ENCODE peak calls at places on chromosomes 2 and 18, in four cellular contexts. U is fibroblast of lung, I is heart right ventricle, H is dorsolateral prefrontal cortex. M is an unnamed sample.

GRCh38 chr2:144548532-144549191 is 28.7 kb upstream of the ZEB2 start:
- DNase-seq in U (no peak), H (no peak), I (no peak), M (no peak)

GRCh38 chr2:30293303-30293912 is 62.1 kb downstream of the LBH start:
- DNase-seq in I (no peak), H (no peak), U (peak), M (no peak)

GRCh38 chr2:185967335-185967734 is 228.7 kb downstream of the FSIP2 start:
- DNase-seq in I (no peak), U (no peak), H (no peak), M (no peak)

GRCh38 chr18:68083131-68083530 is 566.6 kb upstream of the DSEL start:
- DNase-seq in I (no peak), U (peak), H (no peak), M (no peak)

GRCh38 chr2:130727286-130727924 is 1.5 kb upstream of the GPR148 start:
- DNase-seq in I (peak), H (peak), U (peak), M (peak)

GRCh38 chr2:209614630-209615369 is 156.8 kb upstream of the UNC80 start:
- DNase-seq in I (no peak), U (no peak), H (no peak), M (no peak)

GRCh38 chr2:110115291-110116032 is at the start of gene MALL:
- DNase-seq in U (peak), H (no peak), I (peak), M (no peak)

GRCh38 chr18:32469190-32469611 is 1.5 kb downstream of the GAREM1 start:
- DNase-seq in H (peak), I (peak), U (peak), M (peak)

GRCh38 chr2:36919041-36919837 is 47.1 kb downstream of the STRN start:
- DNase-seq in H (no peak), U (no peak), I (no peak), M (no peak)

GRCh38 chr2:133657591-133657990 is 89.3 kb upstream of the NCKAP5 start:
- DNase-seq in U (no peak), H (no peak), I (no peak), M (no peak)

GRCh38 chr2:192194065-192194865 is 468 bp downstream of the TMEFF2 start:
- DNase-seq in I (peak), U (peak), H (peak), M (no peak)

GRCh38 chr2:85707304-85707703 is 13.1 kb downstream of the GNLY start:
- DNase-seq in I (no peak), H (peak), U (peak), M (no peak)

GRCh38 chr2:226048625-226049024 is 649.1 kb downstream of the NYAP2 start:
- DNase-seq in I (no peak), H (no peak), U (peak), M (no peak)

GRCh38 chr2:150485871-150486538 is 1.5 kb downstream of the RND3 start:
- DNase-seq in H (no peak), U (peak), I (peak), M (no peak)

GRCh38 chr2:715847-716573 is 38.8 kb upstream of the TMEM18 start:
- DNase-seq in U (peak), I (no peak), H (no peak), M (no peak)

GRCh38 chr2:229943770-229944449 is 21.6 kb downstream of the FBXO36 start:
- DNase-seq in I (no peak), H (no peak), U (no peak), M (no peak)

GRCh38 chr2:205043285-205043684 is 498.0 kb downstream of the PARD3B start:
- DNase-seq in H (no peak), U (no peak), I (no peak), M (no peak)

GRCh38 chr2:219542931-219543595 is 546 bp downstream of the CHPF start:
- DNase-seq in U (peak), H (no peak), I (no peak), M (no peak)

GRCh38 chr2:189116059-189116458 is 63.5 kb downstream of the COL5A2 start:
- DNase-seq in H (no peak), U (no peak), I (no peak), M (no peak)

GRCh38 chr2:181239400-181239799 is 217.8 kb upstream of the ITGA4 start:
- DNase-seq in U (peak), H (no peak), I (no peak), M (no peak)

GRCh38 chr18:59758837-59759236 is 61.6 kb upstream of the CCBE1 start:
- DNase-seq in I (no peak), U (no peak), H (no peak), M (no peak)

GRCh38 chr2:195658541-195658890 is 1.5 kb downstream of the SLC39A10 start:
- DNase-seq in I (no peak), H (no peak), U (peak), M (peak)

GRCh38 chr2:237456200-237456731 is 30.8 kb upstream of the MLPH start:
- DNase-seq in U (peak), I (peak), H (no peak), M (no peak)

GRCh38 chr2:18093196-18093595 is 214.7 kb downstream of the KCNS3 start:
- DNase-seq in U (no peak), I (no peak), H (no peak), M (no peak)

GRCh38 chr2:169976335-169976851 is 149.1 kb downstream of the UBR3 start:
- DNase-seq in U (no peak), H (no peak), I (no peak), M (no peak)

GRCh38 chr2:205386109-205386508 is 296.2 kb upstream of the NRP2 start:
- DNase-seq in U (peak), H (no peak), I (no peak), M (no peak)

GRCh38 chr18:36406805-36407204 is 109.3 kb downstream of the FHOD3 start:
- DNase-seq in H (no peak), U (no peak), I (no peak), M (no peak)

DNA sequence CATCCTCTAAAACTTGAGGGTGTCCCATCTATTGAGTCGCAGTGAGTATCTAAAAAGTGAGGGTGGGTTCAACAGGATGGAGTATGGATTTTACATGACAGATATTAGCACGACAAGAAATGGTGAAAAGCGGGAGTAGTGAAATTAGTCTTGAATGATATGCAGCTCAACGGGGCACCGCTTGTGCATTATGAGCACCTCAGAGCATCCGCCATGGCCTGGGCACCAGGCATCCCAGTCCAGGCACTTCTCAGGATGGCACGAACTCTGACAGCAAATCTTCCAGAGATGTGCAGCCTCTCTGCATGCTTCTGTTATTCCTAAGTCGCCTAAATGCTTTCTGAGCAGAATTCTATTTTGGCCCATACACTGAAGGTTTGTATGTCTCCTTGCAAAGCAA is 57.1 kb downstream of the ZNF516 start:
- DNase-seq in U (no peak), I (no peak), H (no peak), M (no peak)
- H3K27ac ChIP-seq in U (no peak), I (no peak), H (no peak), M (no peak)

GRCh38 chr2:112831380-112831930 is 5.1 kb downstream of the IL1B start:
- DNase-seq in U (no peak), I (peak), H (no peak), M (no peak)
- H3K27ac ChIP-seq in U (no peak), I (no peak), H (no peak), M (no peak)

DNA sequence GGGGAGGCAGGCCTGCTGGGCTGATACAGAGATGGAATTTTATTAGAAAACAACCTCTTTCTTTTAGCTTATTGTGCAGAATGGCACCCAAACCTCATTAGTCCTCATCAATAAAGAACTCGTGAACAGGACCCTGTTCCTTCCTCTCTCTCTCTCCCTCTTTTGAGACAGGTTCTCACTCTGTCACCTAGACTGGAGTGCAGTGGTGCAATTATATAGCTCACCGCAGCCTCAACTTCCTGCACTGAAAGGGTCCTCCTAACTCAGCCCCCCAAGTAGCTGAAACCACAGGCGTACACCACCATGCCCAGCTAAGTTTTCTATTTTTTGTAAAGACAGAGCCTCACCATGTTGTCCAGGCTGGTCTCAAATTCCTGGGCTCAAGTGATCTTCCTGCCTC is 21.7 kb upstream of the AP1S3 start:
- DNase-seq in U (no peak), H (no peak), I (no peak), M (no peak)
- H3K27ac ChIP-seq in U (no peak), H (no peak), I (no peak), M (no peak)

GRCh38 chr2:97670471-97670870 is 958 bp downstream of the C2orf92 start:
- DNase-seq in U (no peak), H (no peak), I (no peak), M (no peak)
- H3K27ac ChIP-seq in U (no peak), H (no peak), I (no peak), M (no peak)